ENCODE peak calls at places on chromosomes 7 and 10, in eight cellular contexts. M, W, H, I, V, R, X and Y are unnamed samples.

GRCh38 chr7:99270702-99271101 is 1.9 kb upstream of the MYH16 start:
- DNase-seq in M (no peak), W (no peak), H (no peak), I (no peak), V (no peak), R (no peak), X (no peak), Y (no peak)

GRCh38 chr7:96789914-96790313 is 80.3 kb upstream of the SEM1 start:
- DNase-seq in M (no peak), W (no peak), H (no peak), I (no peak), V (no peak), R (no peak), X (no peak), Y (no peak)

GRCh38 chr7:133367561-133367960 is 114.7 kb downstream of the EXOC4 start:
- DNase-seq in M (no peak), W (no peak), H (no peak), I (no peak), V (no peak), R (no peak), X (no peak), Y (no peak)

GRCh38 chr10:45379891-45380540 is 6.0 kb downstream of the ALOX5 start:
- DNase-seq in M (no peak), W (peak), H (no peak), I (no peak), V (no peak), R (no peak), X (no peak), Y (no peak)

GRCh38 chr10:109386921-109387320 is 536.4 kb downstream of the XPNPEP1 start:
- DNase-seq in M (no peak), W (no peak), H (no peak), I (no peak), V (no peak), R (no peak), X (no peak), Y (no peak)

GRCh38 chr10:89942217-89942616 is 240.8 kb downstream of the KIF20B start:
- DNase-seq in M (no peak), W (no peak), H (no peak), I (no peak), V (no peak), R (no peak), X (no peak), Y (no peak)

GRCh38 chr7:123270553-123270952 is 70.8 kb upstream of the SLC13A1 start:
- DNase-seq in M (no peak), W (no peak), H (no peak), I (no peak), V (no peak), R (no peak), X (no peak), Y (no peak)

GRCh38 chr10:9301148-9301547 is 1246.7 kb downstream of the GATA3 start:
- DNase-seq in M (no peak), W (no peak), H (no peak), I (no peak), V (no peak), R (no peak), X (no peak), Y (no peak)